ENCODE peak calls at places on chromosome 10, in eight cellular contexts. U, Z, I, F, Q, Y, J and R are unnamed samples.

GRCh38 chr10:18340496-18341051 is 200.3 kb downstream of the CACNB2 start:
- DNase-seq in U (no peak), Z (peak), I (peak), F (no peak), Q (no peak), Y (no peak), J (peak), R (no peak)

GRCh38 chr10:28367865-28368541 is 65.1 kb upstream of the MPP7 start:
- DNase-seq in U (peak), Z (peak), I (no peak), F (no peak), Q (no peak), Y (peak), J (peak), R (peak)

GRCh38 chr10:43904301-43904700 is 255.6 kb upstream of the ZNF32 start:
- DNase-seq in U (no peak), Z (no peak), I (no peak), F (no peak), Q (no peak), Y (no peak), J (no peak), R (no peak)

GRCh38 chr10:12484945-12485805 is 135.8 kb downstream of the CAMK1D start:
- DNase-seq in U (peak), Z (peak), I (peak), F (no peak), Q (peak), Y (no peak), J (no peak), R (no peak)

GRCh38 chr10:94299417-94299816 is 63.3 kb downstream of the NOC3L start:
- DNase-seq in U (peak), Z (peak), I (peak), F (no peak), Q (no peak), Y (no peak), J (peak), R (no peak)

GRCh38 chr10:91051834-91052233 is 130.9 kb upstream of the ANKRD1 start:
- DNase-seq in U (no peak), Z (no peak), I (no peak), F (no peak), Q (no peak), Y (no peak), J (no peak), R (peak)

GRCh38 chr10:107619124-107619523 is 454.6 kb upstream of the SORCS1 start:
- DNase-seq in U (no peak), Z (no peak), I (no peak), F (no peak), Q (no peak), Y (no peak), J (no peak), R (no peak)

GRCh38 chr10:132679217-132679595 is 106.7 kb downstream of the NKX6-2 start:
- DNase-seq in U (no peak), Z (no peak), I (no peak), F (no peak), Q (no peak), Y (no peak), J (no peak), R (no peak)

GRCh38 chr10:4130685-4131084 is 345.7 kb upstream of the KLF6 start:
- DNase-seq in U (no peak), Z (no peak), I (no peak), F (no peak), Q (no peak), Y (no peak), J (no peak), R (no peak)

GRCh38 chr10:12782537-12782936 is 219.0 kb downstream of the CCDC3 start:
- DNase-seq in U (peak), Z (peak), I (peak), F (peak), Q (peak), Y (no peak), J (peak), R (peak)

GRCh38 chr10:43851030-43851429 is 202.3 kb upstream of the ZNF32 start:
- DNase-seq in U (no peak), Z (no peak), I (no peak), F (no peak), Q (no peak), Y (no peak), J (no peak), R (no peak)

GRCh38 chr10:47027812-47028260 is 116.6 kb downstream of the PTPN20 start:
- DNase-seq in U (no peak), Z (no peak), I (no peak), F (no peak), Q (no peak), Y (no peak), J (no peak), R (no peak)

GRCh38 chr10:122422266-122422980 is 32.0 kb upstream of the ARMS2 start:
- DNase-seq in U (peak), Z (no peak), I (no peak), F (no peak), Q (no peak), Y (no peak), J (no peak), R (peak)